ENCODE peak calls at places on chromosome X, in six cellular contexts. K, L, J, Y, H and O are unnamed samples.
A peak's percentile ranks its signal among the peaks of the same experiment; 100 is the strongest.

GRCh38 chrX:42220083-42220482 is 296.7 kb upstream of the CASK start:
- DNase-seq in K (no peak), L (peak; percentile 1), J (no peak), Y (peak; percentile 16), H (no peak), O (no peak)

GRCh38 chrX:45743906-45744625 is 543.4 kb upstream of the DIPK2B start:
- DNase-seq in K (no peak), L (no peak), J (no peak), Y (no peak), H (no peak), O (no peak)

GRCh38 chrX:151174581-151175282 is 1.7 kb upstream of the GPR50 start:
- DNase-seq in K (no peak), L (no peak), J (no peak), Y (no peak), H (peak; percentile 76), O (no peak)

GRCh38 chrX:154131955-154132354 is 12.1 kb upstream of the OPN1LW start:
- DNase-seq in K (no peak), L (no peak), J (no peak), Y (no peak), H (no peak), O (no peak)

GRCh38 chrX:47361538-47362511 is 8.6 kb upstream of the ZNF157 start:
- DNase-seq in K (peak; percentile 77), L (peak; percentile 91), J (peak; percentile 9), Y (peak; percentile 91), H (peak; percentile 78), O (peak; percentile 99)

GRCh38 chrX:118973389-118974087 is 880 bp upstream of the LONRF3 start:
- DNase-seq in K (no peak), L (no peak), J (no peak), Y (no peak), H (no peak), O (no peak)

GRCh38 chrX:23819385-23820234 is 36.6 kb downstream of the SAT1 start:
- DNase-seq in K (no peak), L (no peak), J (no peak), Y (no peak), H (no peak), O (peak; percentile 40)

GRCh38 chrX:10813761-10814160 is 193.4 kb upstream of the MID1 start:
- DNase-seq in K (no peak), L (no peak), J (no peak), Y (no peak), H (no peak), O (peak; percentile 24)

GRCh38 chrX:131739823-131740222 is 195.9 kb downstream of the OR13H1 start:
- DNase-seq in K (no peak), L (no peak), J (no peak), Y (no peak), H (no peak), O (peak; percentile 7)

GRCh38 chrX:48802089-48802812 is 384 bp downstream of the HDAC6 start:
- DNase-seq in K (peak; percentile 85), L (peak; percentile 81), J (peak; percentile 72), Y (peak; percentile 64), H (peak; percentile 81), O (peak; percentile 79)